ENCODE peak calls at places on chromosome 11, in seven cellular contexts. W is hepatocyte; P is CD8-positive, alpha-beta memory T cell; O is CD4-positive, CD25-positive, alpha-beta regulatory T cell; V is psoas muscle; L is small intestine; G is ovary. N is an unnamed sample. For H3K4me1 and H3K9me3, the result is how much of the 10 kb centered on the place peaks cover.

GRCh38 chr11:104410336-104410735 is 246.4 kb upstream of the PDGFD start:
- DNase-seq in W (no peak), P (no peak), O (no peak), V (no peak), L (no peak), G (no peak), N (peak)

GRCh38 chr11:84886344-84886743 is 740.8 kb downstream of the DLG2 start:
- DNase-seq in W (no peak), P (no peak), O (no peak), V (no peak), L (no peak), G (no peak), N (no peak)

GRCh38 chr11:27933992-27934829 is 173.7 kb downstream of the KIF18A start:
- DNase-seq in W (peak), P (no peak), O (no peak), V (no peak), L (no peak), G (no peak), N (peak)

GRCh38 chr11:70131606-70132190 is 53.6 kb downstream of the ANO1 start:
- DNase-seq in W (no peak), P (no peak), O (no peak), V (no peak), L (no peak), G (no peak), N (no peak)

GRCh38 chr11:106763516-106763915 is 254.8 kb downstream of the GUCY1A2 start:
- DNase-seq in W (no peak), P (no peak), O (no peak), V (no peak), L (no peak), G (no peak), N (no peak)

GRCh38 chr11:11491014-11491413 is 130.8 kb downstream of the GALNT18 start:
- DNase-seq in W (no peak), P (no peak), O (no peak), V (no peak), L (no peak), G (no peak), N (no peak)

GRCh38 chr11:306645-307371 is 808 bp upstream of the IFITM2 start:
- DNase-seq in W (no peak), P (no peak), O (no peak), V (no peak), L (no peak), G (peak), N (no peak)

GRCh38 chr11:83641511-83641910 is 355.3 kb upstream of the CCDC90B start:
- DNase-seq in W (peak), P (no peak), O (no peak), V (no peak), L (no peak), G (no peak), N (peak)

GRCh38 chr11:128342511-128343133 is 244.7 kb downstream of the ETS1 start:
- DNase-seq in W (peak), P (peak), O (peak), V (peak), L (peak), G (no peak), N (peak)

GRCh38 chr11:83374311-83374710 is 88.1 kb upstream of the CCDC90B start:
- DNase-seq in W (no peak), P (no peak), O (no peak), V (no peak), L (no peak), G (no peak), N (no peak)

GRCh38 chr11:67355794-67356550 is 2.6 kb upstream of the POLD4 start:
- DNase-seq in W (no peak), P (no peak), O (no peak), V (no peak), L (peak), G (no peak), N (no peak)

GRCh38 chr11:78460468-78460867 is 42.8 kb upstream of the GAB2 start:
- DNase-seq in W (no peak), P (no peak), O (no peak), V (no peak), L (no peak), G (no peak), N (no peak)

GRCh38 chr11:72238040-72238450 is 5.9 kb downstream of the PHOX2A start:
- DNase-seq in W (peak), P (peak), O (peak), V (no peak), L (peak), G (peak), N (peak)

GRCh38 chr11:132187814-132188213 is 817.4 kb downstream of the NTM start:
- DNase-seq in W (no peak), P (no peak), O (no peak), V (no peak), L (no peak), G (no peak), N (no peak)

GRCh38 chr11:86214710-86215109 is 29.8 kb upstream of the EED start:
- DNase-seq in W (no peak), P (no peak), O (peak), V (no peak), L (no peak), G (no peak), N (no peak)

GRCh38 chr11:113407163-113407562 is 19.6 kb downstream of the ANKK1 start:
- DNase-seq in W (no peak), P (no peak), O (no peak), V (no peak), L (no peak), G (no peak), N (no peak)

GRCh38 chr11:45045692-45046471 is 95.2 kb upstream of the TP53I11 start:
- DNase-seq in W (peak), P (no peak), O (peak), V (peak), L (peak), G (no peak), N (peak)

GRCh38 chr11:133927690-133928627 is 28.8 kb downstream of the IGSF9B start:
- DNase-seq in W (peak), P (peak), O (peak), V (peak), L (peak), G (peak), N (peak)

GRCh38 chr11:30889116-30889765 is 303.1 kb upstream of the MPPED2 start:
- DNase-seq in W (no peak), P (no peak), O (no peak), V (no peak), L (no peak), G (no peak), N (no peak)

GRCh38 chr11:1336836-1337646 is 27.6 kb upstream of the TOLLIP start:
- DNase-seq in W (peak), P (peak), O (peak), V (peak), L (no peak), G (peak), N (no peak)

GRCh38 chr11:27718346-27718852 is 18.1 kb upstream of the BDNF start:
- DNase-seq in W (peak), P (no peak), O (no peak), V (no peak), L (no peak), G (no peak), N (peak)

GRCh38 chr11:23012930-23013329 is 152.7 kb upstream of the CCDC179 start:
- DNase-seq in W (no peak), P (no peak), O (no peak), V (no peak), L (no peak), G (no peak), N (no peak)
- H3K4me1 ChIP-seq in W (under half), P (under half), O (under half), V (under half), L (under half), G (under half), N (under half)

DNA sequence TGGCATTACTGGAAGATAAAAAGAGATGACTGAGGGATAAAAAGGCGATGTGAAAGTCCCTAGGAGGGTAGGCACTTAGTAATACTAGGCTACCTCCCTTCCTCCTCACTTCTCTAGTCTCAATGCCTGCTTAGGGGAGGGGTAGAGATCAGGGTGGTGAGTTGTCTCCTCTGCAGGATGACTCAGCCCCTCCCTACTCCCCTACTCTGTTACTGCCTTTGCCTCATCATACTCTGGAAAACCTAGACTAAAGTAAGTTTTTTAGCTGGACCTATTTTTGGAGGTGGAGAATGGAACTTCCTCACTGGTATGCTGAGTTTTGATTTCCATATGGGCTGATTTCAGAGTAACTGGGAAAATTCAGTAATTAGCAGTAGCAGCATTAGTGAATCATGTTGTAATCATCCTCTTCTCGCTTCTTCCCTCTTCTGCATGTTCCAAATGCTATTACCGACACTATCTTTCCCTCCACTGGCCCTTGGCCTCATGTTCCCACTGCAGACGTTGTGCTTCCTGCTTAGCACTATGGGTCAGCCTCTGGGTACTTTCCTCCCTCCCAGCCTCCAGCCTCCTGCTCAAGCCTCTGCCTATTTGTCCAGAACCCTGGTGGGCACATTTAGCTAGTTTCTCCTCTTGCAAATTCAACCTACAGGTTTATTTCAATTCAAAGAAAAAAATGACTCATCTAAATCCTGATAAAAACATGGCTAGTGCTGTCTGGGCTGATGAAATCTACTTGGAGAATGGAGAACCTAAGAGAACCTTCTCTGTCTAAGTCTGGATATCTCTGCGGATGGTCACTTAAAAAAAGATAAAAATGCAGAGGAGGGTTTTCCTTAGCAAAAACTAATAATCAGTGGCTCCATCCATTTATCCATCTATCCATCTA is 281.7 kb downstream of the ST3GAL4 start:
- DNase-seq in W (no peak), P (no peak), O (no peak), V (no peak), L (no peak), G (no peak), N (no peak)
- H3K27ac ChIP-seq in W (no peak), P (no peak), O (no peak), V (no peak), L (no peak), G (no peak), N (no peak)

GRCh38 chr11:64419257-64419790 is 60.4 kb downstream of the RPS6KA4 start:
- DNase-seq in W (no peak), P (no peak), O (no peak), V (no peak), L (no peak), G (no peak), N (no peak)
- H3K9me3 ChIP-seq in W (under half), P (under half), O (under half), V (under half), L (under half), G (under half), N (under half)

GRCh38 chr11:118908931-118909618 is 16.7 kb downstream of the BCL9L start:
- DNase-seq in W (peak), P (no peak), O (no peak), V (peak), L (no peak), G (peak), N (peak)
- H3K4me1 ChIP-seq in W (half or more), P (half or more), O (half or more), V (half or more), L (under half), G (under half), N (half or more)

DNA sequence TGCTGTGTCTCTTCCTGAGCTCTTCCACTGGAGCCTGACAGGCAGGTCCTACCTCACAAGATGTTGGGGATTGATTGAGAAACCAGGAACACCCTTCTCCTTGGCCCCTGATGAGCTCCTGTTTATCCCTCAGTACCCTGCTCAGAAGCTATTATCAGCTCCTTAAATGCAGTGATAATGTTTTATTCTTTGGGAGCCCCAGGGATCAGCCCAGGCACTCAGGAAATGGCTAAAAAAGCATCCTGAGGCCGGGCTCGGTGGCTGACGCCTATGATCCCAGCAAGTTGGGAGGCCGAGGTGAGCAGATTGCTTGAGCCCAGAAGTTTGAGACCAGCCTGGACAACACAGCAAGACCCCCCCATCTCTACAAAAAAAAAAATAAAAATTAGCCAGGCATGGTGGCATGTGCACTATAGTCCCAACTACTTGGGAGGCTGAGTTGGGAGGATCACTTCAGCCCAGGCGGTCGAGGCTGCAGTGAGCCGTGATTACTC is 4.9 kb upstream of the PHLDA2 start:
- DNase-seq in W (no peak), P (no peak), O (no peak), V (no peak), L (no peak), G (peak), N (no peak)
- H3K27ac ChIP-seq in W (no peak), P (no peak), O (no peak), V (no peak), L (no peak), G (no peak), N (no peak)

GRCh38 chr11:97756571-97757335 is 1264.0 kb upstream of the CNTN5 start:
- DNase-seq in W (no peak), P (no peak), O (no peak), V (no peak), L (no peak), G (no peak), N (no peak)
- H3K9me3 ChIP-seq in W (under half), P (under half), O (under half), V (under half), L (under half), G (under half), N (under half)

GRCh38 chr11:96098511-96099241 is 174.8 kb upstream of the MTMR2 start:
- DNase-seq in W (peak), P (no peak), O (no peak), V (no peak), L (peak), G (no peak), N (peak)

GRCh38 chr11:96102664-96103068 is 178.8 kb upstream of the MTMR2 start:
- DNase-seq in W (no peak), P (no peak), O (no peak), V (no peak), L (no peak), G (no peak), N (peak)

GRCh38 chr11:96103102-96103501 is 179.2 kb upstream of the MTMR2 start:
- DNase-seq in W (no peak), P (no peak), O (no peak), V (no peak), L (no peak), G (no peak), N (no peak)

GRCh38 chr11:96103721-96104120 is 179.8 kb upstream of the MTMR2 start:
- DNase-seq in W (no peak), P (no peak), O (no peak), V (no peak), L (no peak), G (no peak), N (no peak)

DNA sequence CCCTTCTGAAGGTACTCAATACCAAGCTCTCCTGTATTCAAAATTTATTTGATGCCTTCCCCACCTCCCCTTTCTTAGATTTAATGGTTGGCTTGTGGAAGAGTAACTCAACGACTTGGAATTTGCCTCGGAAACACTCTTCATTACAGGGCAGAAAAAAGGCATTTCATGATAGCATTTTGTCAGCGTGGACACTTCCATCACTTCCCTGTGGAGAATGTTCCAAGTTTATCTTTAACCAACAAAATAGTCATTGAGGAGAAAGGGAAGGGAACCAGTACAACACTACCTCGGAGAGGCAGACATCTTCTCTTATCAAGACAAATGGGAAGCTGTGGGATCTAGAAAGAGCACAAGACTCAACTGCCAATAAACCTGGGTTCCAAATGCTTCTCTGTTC is 177.2 kb upstream of the MTMR2 start:
- DNase-seq in W (no peak), P (no peak), O (no peak), V (no peak), L (no peak), G (no peak), N (no peak)
- H3K4me1 ChIP-seq in W (under half), P (under half), O (under half), V (under half), L (under half), G (under half), N (under half)

DNA sequence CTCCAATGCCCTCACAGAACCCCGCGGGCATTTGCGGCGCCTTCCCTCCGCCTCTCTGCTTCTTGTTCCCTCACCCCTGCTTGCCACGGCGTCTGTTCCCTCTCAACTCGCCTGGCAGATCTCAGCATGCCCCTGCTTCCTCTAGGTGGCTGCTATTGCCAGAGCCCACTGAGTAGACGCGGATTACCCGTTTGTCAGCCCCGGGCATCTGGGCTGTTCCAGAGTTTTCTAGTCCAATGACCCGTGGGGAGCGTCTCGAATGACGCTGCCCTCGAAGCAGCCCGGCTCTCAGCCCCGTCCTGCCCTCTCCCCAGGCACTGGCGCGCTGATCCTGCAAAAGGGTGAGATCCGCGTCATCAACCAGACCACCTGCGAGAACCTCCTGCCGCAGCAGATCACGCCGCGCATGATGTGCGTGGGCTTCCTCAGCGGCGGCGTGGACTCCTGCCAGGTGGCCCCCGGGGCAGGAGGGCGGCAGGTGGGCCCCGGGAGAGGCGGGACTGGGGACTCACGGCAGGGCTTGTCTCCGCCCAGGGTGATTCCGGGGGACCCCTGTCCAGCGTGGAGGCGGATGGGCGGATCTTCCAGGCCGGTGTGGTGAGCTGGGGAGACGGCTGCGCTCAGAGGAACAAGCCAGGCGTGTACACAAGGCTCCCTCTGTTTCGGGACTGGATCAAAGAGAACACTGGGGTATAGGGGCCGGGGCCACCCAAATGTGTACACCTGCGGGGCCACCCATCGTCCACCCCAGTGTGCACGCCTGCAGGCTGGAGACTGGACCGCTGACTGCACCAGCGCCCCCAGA is 49.7 kb downstream of the ST14 start:
- DNase-seq in W (no peak), P (no peak), O (no peak), V (no peak), L (no peak), G (no peak), N (no peak)
- H3K27ac ChIP-seq in W (no peak), P (no peak), O (no peak), V (no peak), L (no peak), G (no peak), N (no peak)

GRCh38 chr11:54558407-54558806 is 45.4 kb downstream of the OR4C46 start:
- DNase-seq in W (no peak), P (no peak), O (no peak), V (no peak), L (no peak), G (no peak), N (no peak)
- H3K9me3 ChIP-seq in W (under half), P (under half), O (under half), V (under half), L (under half), G (under half), N (under half)

GRCh38 chr11:62716206-62716605 is 8.7 kb downstream of the GNG3 start:
- DNase-seq in W (no peak), P (no peak), O (no peak), V (no peak), L (no peak), G (no peak), N (no peak)
- H3K4me1 ChIP-seq in W (under half), P (under half), O (under half), V (under half), L (under half), G (under half), N (under half)

N was measured in cardiac muscle cell.